ENCODE peak calls at places on chromosome 19, in five cellular contexts. U is anterior cingulate cortex, Q is heart left ventricle, P is endodermal cell, G is substantia nigra. C is an unnamed sample.
A peak's percentile ranks its signal among the peaks of the same experiment; 100 is the strongest.

GRCh38 chr19:54606891-54607781 is 13.7 kb downstream of the LILRA1 start:
- DNase-seq in U (no peak), P (no peak), G (no peak), Q (no peak), C (no peak)

GRCh38 chr19:6439743-6440142 is 6.2 kb upstream of the SLC25A41 start:
- DNase-seq in G (no peak), P (no peak), Q (no peak), U (no peak), C (no peak)

GRCh38 chr19:19643158-19644053 is at the start of gene GMIP:
- DNase-seq in U (peak; percentile 62), Q (peak; percentile 75), G (peak; percentile 38), P (peak; percentile 96), C (peak; percentile 79)

GRCh38 chr19:1311543-1312091 is 25.9 kb downstream of the EFNA2 start:
- DNase-seq in P (no peak), U (no peak), G (no peak), Q (no peak), C (no peak)

GRCh38 chr19:44741841-44742352 is 6.6 kb upstream of the BCL3 start:
- DNase-seq in Q (peak; percentile 98), U (peak; percentile 70), G (peak; percentile 85), P (peak; percentile 72), C (peak; percentile 99)

GRCh38 chr19:32570081-32570785 is 10.8 kb upstream of the PDCD5 start:
- DNase-seq in Q (peak; percentile 43), P (peak; percentile 86), G (peak; percentile 53), U (peak; percentile 27), C (peak; percentile 68)

GRCh38 chr19:46689358-46689757 is 27.6 kb downstream of the PRKD2 start:
- DNase-seq in G (no peak), U (no peak), Q (peak; percentile 18), P (no peak), C (no peak)

GRCh38 chr19:14470031-14470876 is 4.9 kb downstream of the PTGER1 start:
- DNase-seq in G (no peak), U (no peak), P (no peak), Q (no peak), C (no peak)

GRCh38 chr19:55452381-55453325 is 8.8 kb downstream of the ISOC2 start:
- DNase-seq in Q (peak; percentile 72), P (peak; percentile 96), G (peak; percentile 95), U (peak; percentile 87), C (no peak)

GRCh38 chr19:512548-513365 is 5.5 kb downstream of the TPGS1 start:
- DNase-seq in Q (peak; percentile 32), U (no peak), P (peak; percentile 76), G (no peak), C (no peak)

GRCh38 chr19:55479451-55480230 is 3.2 kb downstream of the ZNF628 start:
- DNase-seq in U (no peak), G (no peak), P (no peak), Q (no peak), C (no peak)

C was measured in Calu3.